ENCODE peak calls at places on chromosomes 11 and 22, in five cellular contexts. D, S, W, P and C are unnamed samples.

GRCh38 chr11:28448186-28448585 is 340.0 kb downstream of the METTL15 start:
- DNase-seq in W (no peak), D (no peak), P (no peak), S (no peak), C (no peak)

GRCh38 chr11:7612661-7613393 is 60.5 kb downstream of the CYB5R2 start:
- DNase-seq in W (no peak), D (no peak), P (no peak), S (no peak), C (no peak)

GRCh38 chr11:77136784-77137420 is 8.9 kb downstream of the MYO7A start:
- DNase-seq in P (no peak), D (no peak), S (no peak), W (no peak), C (no peak)

GRCh38 chr11:73226297-73227006 is 8.4 kb downstream of the P2RY2 start:
- DNase-seq in P (no peak), W (peak; percentile 53), D (no peak), S (no peak), C (peak; percentile 56)

GRCh38 chr11:10758959-10759358 is 7.9 kb downstream of the CTR9 start:
- DNase-seq in P (no peak), D (no peak), W (no peak), S (no peak), C (no peak)

GRCh38 chr11:9577032-9577431 is 3.6 kb downstream of the WEE1 start:
- DNase-seq in W (no peak), P (no peak), S (no peak), D (no peak), C (no peak)

GRCh38 chr11:85784907-85785306 is 26.0 kb downstream of the SYTL2 start:
- DNase-seq in P (no peak), W (no peak), D (no peak), S (no peak), C (no peak)

GRCh38 chr11:44011797-44012196 is 36.0 kb upstream of the ACCSL start:
- DNase-seq in D (no peak), P (no peak), S (peak; percentile 76), W (no peak), C (no peak)

GRCh38 chr11:74559934-74560309 is 32.5 kb upstream of the POLD3 start:
- DNase-seq in P (no peak), D (no peak), S (no peak), W (no peak), C (no peak)

GRCh38 chr11:123305601-123306000 is 110.6 kb upstream of the CLMP start:
- DNase-seq in P (no peak), D (no peak), S (no peak), W (no peak), C (no peak)

GRCh38 chr11:124202951-124203350 is 19.8 kb downstream of the OR10D3 start:
- DNase-seq in P (no peak), W (no peak), D (no peak), S (no peak), C (no peak)

GRCh38 chr22:30086496-30086895 is 6.2 kb downstream of the HORMAD2 start:
- DNase-seq in D (no peak), S (no peak), P (no peak), W (no peak), C (no peak)

GRCh38 chr22:23137468-23137867 is 4.3 kb downstream of the RSPH14 start:
- DNase-seq in D (no peak), P (no peak), S (no peak), W (no peak), C (no peak)

GRCh38 chr11:46290598-46291309 is 13.3 kb downstream of the CREB3L1 start:
- DNase-seq in W (peak; percentile 88), S (peak; percentile 96), D (peak; percentile 58), P (peak; percentile 10), C (peak; percentile 97)

GRCh38 chr11:65871811-65872548 is 620 bp downstream of the EFEMP2 start:
- DNase-seq in W (no peak), D (no peak), P (peak; percentile 28), S (peak; percentile 44), C (peak; percentile 91)

GRCh38 chr11:36026315-36026968 is 82.6 kb downstream of the LDLRAD3 start:
- DNase-seq in P (no peak), W (no peak), S (no peak), D (no peak), C (no peak)

GRCh38 chr11:97993565-97993964 is 1027.2 kb upstream of the CNTN5 start:
- DNase-seq in P (no peak), D (no peak), S (no peak), W (no peak), C (no peak)

GRCh38 chr11:859394-860131 is 16.9 kb downstream of the TSPAN4 start:
- DNase-seq in P (peak; percentile 71), D (peak; percentile 23), S (peak; percentile 91), W (peak; percentile 90), C (no peak)

GRCh38 chr11:44269369-44270351 is 40.3 kb downstream of the ALX4 start:
- DNase-seq in W (no peak), P (no peak), S (peak; percentile 71), D (no peak), C (no peak)

GRCh38 chr22:40263191-40263590 is 83.1 kb upstream of the ADSL start:
- DNase-seq in D (no peak), S (no peak), P (no peak), W (no peak), C (no peak)

GRCh38 chr22:47209077-47209514 is 446.6 kb downstream of the TBC1D22A start:
- DNase-seq in S (no peak), D (no peak), P (no peak), W (no peak), C (no peak)

GRCh38 chr11:15801126-15801525 is 555.2 kb downstream of the SOX6 start:
- DNase-seq in D (no peak), P (no peak), W (no peak), S (no peak), C (no peak)

GRCh38 chr11:47359586-47359985 is 7.1 kb upstream of the MYBPC3 start:
- DNase-seq in D (no peak), S (no peak), W (no peak), P (no peak), C (no peak)

GRCh38 chr22:44192811-44193536 is 12.2 kb downstream of the PARVG start:
- DNase-seq in P (no peak), D (no peak), W (peak; percentile 51), S (no peak), C (no peak)

GRCh38 chr22:36413022-36413770 is 25.4 kb upstream of the MYH9 start:
- DNase-seq in S (no peak), W (no peak), P (no peak), D (no peak), C (no peak)

GRCh38 chr22:28075260-28075981 is 156.4 kb upstream of the PITPNB start:
- DNase-seq in W (no peak), S (peak; percentile 92), P (no peak), D (peak; percentile 54), C (no peak)

GRCh38 chr11:104813532-104813931 is 84.7 kb downstream of the CASP12 start:
- DNase-seq in P (no peak), D (no peak), W (no peak), S (no peak), C (no peak)

GRCh38 chr11:66789097-66789890 is 53.9 kb upstream of the RCE1 start:
- DNase-seq in S (no peak), P (no peak), W (no peak), D (no peak), C (no peak)